ENCODE peak calls at places on chromosome 21, in seven cellular contexts. S is heart left ventricle, N is A549, U is IMR-90, R is GM12891, P is uterus, J is adrenal gland. K is an unnamed sample.

GRCh38 chr21:31103163-31103562 is 64.9 kb upstream of the KRTAP19-8 start:
- DNase-seq in S (no peak), N (no peak), U (no peak), R (no peak), P (no peak), J (no peak), K (no peak)

GRCh38 chr21:15788847-15789548 is 59.2 kb downstream of the USP25 start:
- DNase-seq in S (no peak), N (no peak), U (peak; percentile 33), R (no peak), P (no peak), J (no peak), K (no peak)

GRCh38 chr21:36909901-36910561 is 56.4 kb downstream of the HLCS start:
- DNase-seq in S (no peak), N (peak; percentile 98), U (peak; percentile 99), R (no peak), P (no peak), J (no peak), K (no peak)

GRCh38 chr21:31218830-31219608 is 125.0 kb downstream of the TIAM1 start:
- DNase-seq in S (peak; percentile 16), N (no peak), U (peak; percentile 29), R (no peak), P (peak; percentile 55), J (peak; percentile 23), K (no peak)

GRCh38 chr21:26470361-26471115 is 102.5 kb downstream of the CYYR1 start:
- DNase-seq in S (no peak), N (no peak), U (no peak), R (no peak), P (no peak), J (no peak), K (no peak)

GRCh38 chr21:38824124-38824822 is 18.5 kb downstream of the ETS2 start:
- DNase-seq in S (no peak), N (no peak), U (peak; percentile 90), R (no peak), P (no peak), J (no peak), K (no peak)

GRCh38 chr21:36075171-36075570 is 5.3 kb downstream of the CBR1 start:
- DNase-seq in S (no peak), N (no peak), U (no peak), R (no peak), P (no peak), J (no peak), K (no peak)

GRCh38 chr21:17083084-17083483 is 429.8 kb upstream of the CXADR start:
- DNase-seq in S (no peak), N (no peak), U (no peak), R (no peak), P (no peak), J (no peak), K (no peak)

GRCh38 chr21:28226563-28226962 is 766.1 kb downstream of the LTN1 start:
- DNase-seq in S (no peak), N (no peak), U (no peak), R (no peak), P (no peak), J (no peak), K (no peak)

GRCh38 chr21:15138475-15138874 is 73.7 kb upstream of the NRIP1 start:
- DNase-seq in S (no peak), N (no peak), U (no peak), R (no peak), P (no peak), J (no peak), K (no peak)

GRCh38 chr21:14215971-14216621 is at the start of gene RBM11:
- DNase-seq in S (peak; percentile 33), N (peak; percentile 55), U (peak; percentile 7), R (peak; percentile 35), P (peak; percentile 75), J (peak; percentile 18), K (peak; percentile 83)

GRCh38 chr21:37232274-37233018 is 34.7 kb downstream of the VPS26C start:
- DNase-seq in S (no peak), N (no peak), U (no peak), R (no peak), P (no peak), J (no peak), K (no peak)

GRCh38 chr21:22898061-22898460 is 1899.9 kb downstream of the NCAM2 start:
- DNase-seq in S (no peak), N (no peak), U (no peak), R (no peak), P (no peak), J (no peak), K (no peak)

GRCh38 chr21:37449302-37449937 is 82.8 kb downstream of the DYRK1A start:
- DNase-seq in S (no peak), N (no peak), U (no peak), R (no peak), P (no peak), J (no peak), K (no peak)

GRCh38 chr21:37837381-37837780 is 78.9 kb downstream of the KCNJ6 start:
- DNase-seq in S (no peak), N (no peak), U (no peak), R (no peak), P (no peak), J (no peak), K (no peak)

GRCh38 chr21:14952916-14953315 is 111.9 kb downstream of the NRIP1 start:
- DNase-seq in S (no peak), N (peak; percentile 13), U (no peak), R (no peak), P (no peak), J (no peak), K (no peak)

GRCh38 chr21:40936771-40937261 is 89.9 kb upstream of the DSCAM start:
- DNase-seq in S (no peak), N (no peak), U (no peak), R (no peak), P (no peak), J (no peak), K (no peak)

GRCh38 chr21:34615487-34615814 is 538 bp upstream of the RCAN1 start:
- DNase-seq in S (no peak), N (no peak), U (no peak), R (no peak), P (no peak), J (no peak), K (no peak)

GRCh38 chr21:34612557-34612956 is 2.4 kb downstream of the RCAN1 start:
- DNase-seq in S (no peak), N (no peak), U (no peak), R (no peak), P (no peak), J (no peak), K (no peak)

GRCh38 chr21:34613679-34614442 is 1.1 kb downstream of the RCAN1 start:
- DNase-seq in S (no peak), N (no peak), U (peak; percentile 7), R (no peak), P (no peak), J (peak; percentile 18), K (peak; percentile 31)

GRCh38 chr21:34614443-34614692 is 545 bp downstream of the RCAN1 start:
- DNase-seq in S (no peak), N (no peak), U (no peak), R (no peak), P (no peak), J (no peak), K (no peak)

DNA sequence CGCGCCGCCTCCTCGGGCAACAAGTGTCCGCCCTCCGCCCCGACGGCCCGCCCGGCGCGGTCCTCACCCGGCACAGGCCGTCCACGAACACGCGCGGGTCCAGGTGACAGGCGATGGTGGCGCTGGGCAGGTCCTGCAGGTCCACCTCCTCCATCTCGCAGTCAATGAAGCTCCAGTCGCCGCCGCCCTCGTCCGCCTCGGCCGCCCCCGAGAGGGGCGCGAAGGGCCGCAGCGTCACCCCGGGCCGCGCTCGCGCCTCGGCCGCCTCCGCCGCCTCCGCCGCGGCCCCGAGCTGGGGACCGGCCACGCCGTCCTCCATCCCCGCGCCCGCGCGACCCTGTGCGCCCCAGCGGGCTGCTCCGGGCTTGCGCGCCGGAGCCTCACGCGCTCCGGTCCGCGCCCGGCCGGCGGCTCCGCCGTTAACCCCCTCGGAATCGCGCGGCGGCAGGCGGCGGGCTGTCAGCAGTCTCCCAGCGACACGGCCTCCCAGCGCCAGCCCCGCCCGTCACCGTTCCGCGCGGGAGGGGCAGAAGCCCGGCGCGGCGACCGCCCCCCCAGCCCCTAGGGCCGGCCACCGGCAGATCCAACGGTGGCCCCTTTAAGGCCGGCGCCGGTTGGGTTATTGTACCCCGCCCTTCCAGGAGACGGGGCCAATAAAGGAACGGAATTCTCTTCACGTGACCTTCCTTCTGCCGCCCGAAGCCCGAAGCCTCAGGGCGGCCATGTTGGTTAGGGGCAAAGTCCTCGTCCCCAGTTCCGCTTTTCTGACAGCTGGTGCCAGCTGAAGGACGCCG is at the start of gene RCAN1:
- DNase-seq in S (peak; percentile 92), N (peak; percentile 87), U (peak; percentile 91), R (peak; percentile 87), P (peak; percentile 88), J (peak; percentile 91), K (peak; percentile 96)
- TF ChIP-seq POLR2A in S (peak; percentile 52), N (no peak), U (no peak), R (no peak), P (no peak), J (peak; percentile 32), K (peak; percentile 38)

DNA sequence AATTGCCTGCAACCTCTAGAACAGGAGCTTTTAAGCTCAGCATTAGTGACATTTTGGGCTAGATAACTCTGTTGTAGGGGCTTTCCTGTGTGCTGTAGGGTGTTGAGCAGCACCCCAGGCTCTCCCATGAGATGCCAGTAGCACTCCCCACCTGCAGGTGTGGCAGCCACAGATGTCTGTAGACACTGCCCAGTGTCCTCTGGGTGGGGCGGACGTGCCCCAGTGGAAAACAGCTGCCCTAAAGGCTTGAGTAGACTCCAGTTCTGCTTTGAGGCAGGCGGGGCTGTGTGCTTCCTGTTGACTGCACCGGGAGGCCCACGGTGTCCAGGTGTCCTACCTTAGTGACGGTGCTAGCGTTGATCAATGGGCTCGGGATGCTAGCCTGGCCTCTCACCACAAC is 16.9 kb upstream of the PWP2 start:
- DNase-seq in S (no peak), N (no peak), U (no peak), R (no peak), P (no peak), J (no peak), K (no peak)
- TF ChIP-seq POLR2A in S (no peak), N (no peak), U (no peak), R (no peak), P (no peak), J (no peak), K (no peak)

GRCh38 chr21:42218836-42219605 is at the start of gene ABCG1:
- DNase-seq in S (peak; percentile 46), N (no peak), U (peak; percentile 13), R (no peak), P (no peak), J (peak; percentile 51), K (peak; percentile 50)
- TF ChIP-seq POLR2A in S (peak; percentile 70), N (no peak), U (no peak), R (no peak), P (peak; percentile 73), J (peak; percentile 86), K (no peak)

GRCh38 chr21:33324311-33325221 is at the start of gene IFNAR1:
- DNase-seq in S (peak; percentile 98), N (peak; percentile 98), U (peak; percentile 98), R (peak; percentile 83), P (peak; percentile 99), J (peak; percentile 99), K (peak; percentile 99)

GRCh38 chr21:33330726-33331125 is 6.0 kb downstream of the IFNAR1 start:
- DNase-seq in S (no peak), N (no peak), U (no peak), R (no peak), P (no peak), J (no peak), K (no peak)

GRCh38 chr21:33327792-33328433 is 3.1 kb downstream of the IFNAR1 start:
- DNase-seq in S (no peak), N (no peak), U (no peak), R (no peak), P (no peak), J (no peak), K (no peak)

GRCh38 chr21:33327326-33327725 is 2.6 kb downstream of the IFNAR1 start:
- DNase-seq in S (no peak), N (no peak), U (no peak), R (no peak), P (no peak), J (no peak), K (no peak)

GRCh38 chr21:33325222-33326067 is 675 bp downstream of the IFNAR1 start:
- DNase-seq in S (peak; percentile 84), N (peak; percentile 57), U (peak; percentile 75), R (no peak), P (peak; percentile 70), J (peak; percentile 79), K (peak; percentile 73)
- TF ChIP-seq POLR2A in S (no peak), N (no peak), U (peak; percentile 83), R (no peak), P (no peak), J (peak; percentile 1), K (peak; percentile 58)